ENCODE peak calls at places on chromosomes 6 and 20, in nine cellular contexts. One of them, this sample, is unnamed.

GRCh38 chr6:17035257-17035757 is 66.5 kb upstream of the STMND1 start:
- DNase-seq in effector CD4-positive, alpha-beta T cell: no peak
- DNase-seq in SK-N-SH: no peak
- DNase-seq in SJSA1: no peak
- DNase-seq in activated CD4-positive, alpha-beta T cell treated with anti-CD3 and anti-CD28 coated beads for 1 hour: no peak
- DNase-seq in T-helper 17 cell: no peak
- DNase-seq in choroid plexus epithelial cell: no peak
- DNase-seq in AG04450: no peak
- DNase-seq in body of pancreas: no peak
- DNase-seq in this sample: no peak

GRCh38 chr6:74256387-74257180 is 560.6 kb downstream of the CD109 start:
- DNase-seq in effector CD4-positive, alpha-beta T cell: no peak
- DNase-seq in SK-N-SH: no peak
- DNase-seq in SJSA1: no peak
- DNase-seq in activated CD4-positive, alpha-beta T cell treated with anti-CD3 and anti-CD28 coated beads for 1 hour: no peak
- DNase-seq in T-helper 17 cell: no peak
- DNase-seq in choroid plexus epithelial cell: no peak
- DNase-seq in AG04450: no peak
- DNase-seq in body of pancreas: no peak
- DNase-seq in this sample: no peak

GRCh38 chr6:68025764-68026163 is 609.3 kb upstream of the ADGRB3 start:
- DNase-seq in effector CD4-positive, alpha-beta T cell: no peak
- DNase-seq in SK-N-SH: no peak
- DNase-seq in SJSA1: no peak
- DNase-seq in activated CD4-positive, alpha-beta T cell treated with anti-CD3 and anti-CD28 coated beads for 1 hour: no peak
- DNase-seq in T-helper 17 cell: no peak
- DNase-seq in choroid plexus epithelial cell: no peak
- DNase-seq in AG04450: no peak
- DNase-seq in body of pancreas: no peak
- DNase-seq in this sample: no peak

GRCh38 chr6:120564779-120565178 is 769.5 kb downstream of the TBC1D32 start:
- DNase-seq in effector CD4-positive, alpha-beta T cell: no peak
- DNase-seq in SK-N-SH: no peak
- DNase-seq in SJSA1: no peak
- DNase-seq in activated CD4-positive, alpha-beta T cell treated with anti-CD3 and anti-CD28 coated beads for 1 hour: no peak
- DNase-seq in T-helper 17 cell: no peak
- DNase-seq in choroid plexus epithelial cell: no peak
- DNase-seq in AG04450: no peak
- DNase-seq in body of pancreas: no peak
- DNase-seq in this sample: no peak

GRCh38 chr20:706366-706885 is 30.8 kb upstream of the SCRT2 start:
- DNase-seq in effector CD4-positive, alpha-beta T cell: no peak
- DNase-seq in SK-N-SH: no peak
- DNase-seq in SJSA1: no peak
- DNase-seq in activated CD4-positive, alpha-beta T cell treated with anti-CD3 and anti-CD28 coated beads for 1 hour: no peak
- DNase-seq in T-helper 17 cell: no peak
- DNase-seq in choroid plexus epithelial cell: no peak
- DNase-seq in AG04450: no peak
- DNase-seq in body of pancreas: no peak
- DNase-seq in this sample: no peak

GRCh38 chr6:52507557-52508260 is 69.2 kb downstream of the TRAM2 start:
- DNase-seq in effector CD4-positive, alpha-beta T cell: no peak
- DNase-seq in SK-N-SH: no peak
- DNase-seq in SJSA1: no peak
- DNase-seq in activated CD4-positive, alpha-beta T cell treated with anti-CD3 and anti-CD28 coated beads for 1 hour: no peak
- DNase-seq in T-helper 17 cell: no peak
- DNase-seq in choroid plexus epithelial cell: peak; percentile 71
- DNase-seq in AG04450: no peak
- DNase-seq in body of pancreas: no peak
- DNase-seq in this sample: no peak

GRCh38 chr6:22545051-22545450 is 24.3 kb upstream of the HDGFL1 start:
- DNase-seq in effector CD4-positive, alpha-beta T cell: no peak
- DNase-seq in SK-N-SH: no peak
- DNase-seq in SJSA1: no peak
- DNase-seq in activated CD4-positive, alpha-beta T cell treated with anti-CD3 and anti-CD28 coated beads for 1 hour: no peak
- DNase-seq in T-helper 17 cell: no peak
- DNase-seq in choroid plexus epithelial cell: no peak
- DNase-seq in AG04450: no peak
- DNase-seq in body of pancreas: no peak
- DNase-seq in this sample: no peak

GRCh38 chr6:154154389-154154967 is 115.4 kb downstream of the OPRM1 start:
- DNase-seq in effector CD4-positive, alpha-beta T cell: peak; percentile 68
- DNase-seq in SK-N-SH: peak; percentile 33
- DNase-seq in SJSA1: peak; percentile 46
- DNase-seq in activated CD4-positive, alpha-beta T cell treated with anti-CD3 and anti-CD28 coated beads for 1 hour: peak; percentile 48
- DNase-seq in T-helper 17 cell: peak; percentile 23
- DNase-seq in choroid plexus epithelial cell: peak; percentile 88
- DNase-seq in AG04450: peak; percentile 65
- DNase-seq in body of pancreas: peak; percentile 67
- DNase-seq in this sample: no peak

GRCh38 chr6:135906542-135906941 is 55.0 kb downstream of the PDE7B start:
- DNase-seq in effector CD4-positive, alpha-beta T cell: no peak
- DNase-seq in SK-N-SH: no peak
- DNase-seq in SJSA1: no peak
- DNase-seq in activated CD4-positive, alpha-beta T cell treated with anti-CD3 and anti-CD28 coated beads for 1 hour: no peak
- DNase-seq in T-helper 17 cell: no peak
- DNase-seq in choroid plexus epithelial cell: peak; percentile 53
- DNase-seq in AG04450: no peak
- DNase-seq in body of pancreas: no peak
- DNase-seq in this sample: no peak

GRCh38 chr6:5764401-5764955 is 242.2 kb downstream of the NRN1 start:
- DNase-seq in effector CD4-positive, alpha-beta T cell: no peak
- DNase-seq in SK-N-SH: no peak
- DNase-seq in SJSA1: no peak
- DNase-seq in activated CD4-positive, alpha-beta T cell treated with anti-CD3 and anti-CD28 coated beads for 1 hour: no peak
- DNase-seq in T-helper 17 cell: no peak
- DNase-seq in choroid plexus epithelial cell: peak; percentile 4
- DNase-seq in AG04450: peak; percentile 23
- DNase-seq in body of pancreas: no peak
- DNase-seq in this sample: no peak

GRCh38 chr6:5072440-5072839 is 12.7 kb upstream of the PPP1R3G start:
- DNase-seq in effector CD4-positive, alpha-beta T cell: no peak
- DNase-seq in SK-N-SH: no peak
- DNase-seq in SJSA1: no peak
- DNase-seq in activated CD4-positive, alpha-beta T cell treated with anti-CD3 and anti-CD28 coated beads for 1 hour: no peak
- DNase-seq in T-helper 17 cell: no peak
- DNase-seq in choroid plexus epithelial cell: no peak
- DNase-seq in AG04450: no peak
- DNase-seq in body of pancreas: no peak
- DNase-seq in this sample: no peak

GRCh38 chr20:57772349-57772964 is 62.6 kb upstream of the PMEPA1 start:
- DNase-seq in effector CD4-positive, alpha-beta T cell: peak; percentile 11
- DNase-seq in SK-N-SH: no peak
- DNase-seq in SJSA1: peak; percentile 79
- DNase-seq in activated CD4-positive, alpha-beta T cell treated with anti-CD3 and anti-CD28 coated beads for 1 hour: peak; percentile 28
- DNase-seq in T-helper 17 cell: no peak
- DNase-seq in choroid plexus epithelial cell: peak; percentile 66
- DNase-seq in AG04450: peak; percentile 6
- DNase-seq in body of pancreas: no peak
- DNase-seq in this sample: no peak

GRCh38 chr6:149897015-149897697 is 757 bp downstream of the RAET1E start:
- DNase-seq in effector CD4-positive, alpha-beta T cell: no peak
- DNase-seq in SK-N-SH: no peak
- DNase-seq in SJSA1: peak; percentile 69
- DNase-seq in activated CD4-positive, alpha-beta T cell treated with anti-CD3 and anti-CD28 coated beads for 1 hour: no peak
- DNase-seq in T-helper 17 cell: no peak
- DNase-seq in choroid plexus epithelial cell: peak; percentile 78
- DNase-seq in AG04450: peak; percentile 63
- DNase-seq in body of pancreas: peak; percentile 46
- DNase-seq in this sample: no peak

GRCh38 chr20:19212524-19213502 is at the start of gene SLC24A3:
- DNase-seq in effector CD4-positive, alpha-beta T cell: no peak
- DNase-seq in SK-N-SH: peak; percentile 53
- DNase-seq in SJSA1: no peak
- DNase-seq in activated CD4-positive, alpha-beta T cell treated with anti-CD3 and anti-CD28 coated beads for 1 hour: no peak
- DNase-seq in T-helper 17 cell: no peak
- DNase-seq in choroid plexus epithelial cell: peak; percentile 63
- DNase-seq in AG04450: no peak
- DNase-seq in body of pancreas: peak; percentile 36
- DNase-seq in this sample: no peak